ENCODE peak calls at places on chromosomes 11 and 22, in nine cellular contexts. One of them, this sample, is unnamed.

GRCh38 chr11:93895106-93895862 is 44.9 kb upstream of the VSTM5 start:
- DNase-seq in breast epithelium: no peak
- DNase-seq in adrenal gland: peak
- DNase-seq in IMR-90: peak
- DNase-seq in body of pancreas: peak
- DNase-seq in esophagus muscularis mucosa: no peak
- DNase-seq in transverse colon: no peak
- DNase-seq in lower leg skin: no peak
- DNase-seq in ovary: no peak
- DNase-seq in this sample: peak

GRCh38 chr11:818396-819128 is at the start of gene PNPLA2:
- DNase-seq in breast epithelium: no peak
- DNase-seq in adrenal gland: peak
- DNase-seq in body of pancreas: peak
- DNase-seq in transverse colon: peak
- DNase-seq in esophagus muscularis mucosa: no peak
- DNase-seq in lower leg skin: no peak
- DNase-seq in ovary: peak
- DNase-seq in IMR-90: no peak
- DNase-seq in this sample: peak

GRCh38 chr11:30422828-30423648 is 100.1 kb downstream of the ARL14EP start:
- DNase-seq in IMR-90: no peak
- DNase-seq in breast epithelium: no peak
- DNase-seq in lower leg skin: no peak
- DNase-seq in ovary: no peak
- DNase-seq in adrenal gland: no peak
- DNase-seq in esophagus muscularis mucosa: no peak
- DNase-seq in transverse colon: peak
- DNase-seq in body of pancreas: peak
- DNase-seq in this sample: no peak

GRCh38 chr22:23557036-23557435 is 23.1 kb downstream of the IGLL1 start:
- DNase-seq in breast epithelium: peak
- DNase-seq in IMR-90: no peak
- DNase-seq in transverse colon: no peak
- DNase-seq in esophagus muscularis mucosa: no peak
- DNase-seq in lower leg skin: no peak
- DNase-seq in body of pancreas: no peak
- DNase-seq in adrenal gland: no peak
- DNase-seq in ovary: no peak
- DNase-seq in this sample: no peak

GRCh38 chr22:28998681-28999080 is 63.0 kb downstream of the C22orf31 start:
- DNase-seq in breast epithelium: no peak
- DNase-seq in adrenal gland: no peak
- DNase-seq in esophagus muscularis mucosa: no peak
- DNase-seq in IMR-90: no peak
- DNase-seq in transverse colon: no peak
- DNase-seq in lower leg skin: no peak
- DNase-seq in ovary: no peak
- DNase-seq in body of pancreas: no peak
- DNase-seq in this sample: no peak

GRCh38 chr11:127049486-127049885 is 48.9 kb upstream of the KIRREL3 start:
- DNase-seq in breast epithelium: no peak
- DNase-seq in transverse colon: no peak
- DNase-seq in esophagus muscularis mucosa: no peak
- DNase-seq in IMR-90: no peak
- DNase-seq in adrenal gland: no peak
- DNase-seq in lower leg skin: no peak
- DNase-seq in body of pancreas: no peak
- DNase-seq in ovary: no peak
- DNase-seq in this sample: no peak

GRCh38 chr11:62054484-62055121 is 69.2 kb upstream of the INCENP start:
- DNase-seq in body of pancreas: peak
- DNase-seq in ovary: no peak
- DNase-seq in esophagus muscularis mucosa: no peak
- DNase-seq in transverse colon: peak
- DNase-seq in breast epithelium: no peak
- DNase-seq in adrenal gland: no peak
- DNase-seq in IMR-90: peak
- DNase-seq in lower leg skin: no peak
- DNase-seq in this sample: peak

GRCh38 chr11:35781342-35782171 is 119.0 kb downstream of the TRIM44 start:
- DNase-seq in breast epithelium: no peak
- DNase-seq in IMR-90: peak
- DNase-seq in lower leg skin: no peak
- DNase-seq in ovary: no peak
- DNase-seq in transverse colon: no peak
- DNase-seq in adrenal gland: no peak
- DNase-seq in esophagus muscularis mucosa: no peak
- DNase-seq in body of pancreas: no peak
- DNase-seq in this sample: no peak

GRCh38 chr11:44380009-44380313 is 70.0 kb upstream of the ALX4 start:
- DNase-seq in breast epithelium: no peak
- DNase-seq in lower leg skin: peak
- DNase-seq in adrenal gland: no peak
- DNase-seq in IMR-90: no peak
- DNase-seq in esophagus muscularis mucosa: no peak
- DNase-seq in transverse colon: no peak
- DNase-seq in body of pancreas: no peak
- DNase-seq in ovary: no peak
- DNase-seq in this sample: no peak

GRCh38 chr11:3109921-3110706 is 52.9 kb upstream of the CARS1 start:
- DNase-seq in body of pancreas: peak
- DNase-seq in IMR-90: no peak
- DNase-seq in breast epithelium: peak
- DNase-seq in esophagus muscularis mucosa: no peak
- DNase-seq in transverse colon: peak
- DNase-seq in adrenal gland: peak
- DNase-seq in lower leg skin: peak
- DNase-seq in ovary: no peak
- DNase-seq in this sample: peak

GRCh38 chr11:109851780-109852390 is 241.3 kb upstream of the ZC3H12C start:
- DNase-seq in transverse colon: no peak
- DNase-seq in lower leg skin: no peak
- DNase-seq in adrenal gland: no peak
- DNase-seq in IMR-90: peak
- DNase-seq in body of pancreas: peak
- DNase-seq in ovary: no peak
- DNase-seq in breast epithelium: no peak
- DNase-seq in esophagus muscularis mucosa: no peak
- DNase-seq in this sample: peak

GRCh38 chr11:3637201-3637600 is 4.6 kb downstream of the ART5 start:
- DNase-seq in body of pancreas: no peak
- DNase-seq in ovary: no peak
- DNase-seq in transverse colon: no peak
- DNase-seq in adrenal gland: no peak
- DNase-seq in breast epithelium: no peak
- DNase-seq in lower leg skin: no peak
- DNase-seq in IMR-90: no peak
- DNase-seq in esophagus muscularis mucosa: no peak
- DNase-seq in this sample: no peak

GRCh38 chr22:48483764-48484528 is 1343.7 kb downstream of the BRD1 start:
- DNase-seq in lower leg skin: peak
- DNase-seq in breast epithelium: peak
- DNase-seq in transverse colon: no peak
- DNase-seq in body of pancreas: no peak
- DNase-seq in ovary: no peak
- DNase-seq in esophagus muscularis mucosa: no peak
- DNase-seq in IMR-90: no peak
- DNase-seq in adrenal gland: no peak
- DNase-seq in this sample: peak

GRCh38 chr11:59266491-59266890 is 53.8 kb upstream of the MPEG1 start:
- DNase-seq in breast epithelium: no peak
- DNase-seq in lower leg skin: no peak
- DNase-seq in body of pancreas: no peak
- DNase-seq in transverse colon: no peak
- DNase-seq in ovary: no peak
- DNase-seq in adrenal gland: no peak
- DNase-seq in esophagus muscularis mucosa: no peak
- DNase-seq in IMR-90: no peak
- DNase-seq in this sample: no peak
- TF ChIP-seq POLR2A in breast epithelium: no peak
- TF ChIP-seq POLR2A in lower leg skin: no peak
- TF ChIP-seq POLR2A in body of pancreas: no peak
- TF ChIP-seq POLR2A in transverse colon: no peak
- TF ChIP-seq POLR2A in ovary: no peak
- TF ChIP-seq POLR2A in adrenal gland: no peak
- TF ChIP-seq POLR2A in esophagus muscularis mucosa: no peak
- TF ChIP-seq POLR2A in IMR-90: no peak
- TF ChIP-seq POLR2A in this sample: no peak

GRCh38 chr22:19178659-19179471 is at the start of gene SLC25A1:
- DNase-seq in transverse colon: peak
- DNase-seq in body of pancreas: peak
- DNase-seq in lower leg skin: peak
- DNase-seq in IMR-90: peak
- DNase-seq in adrenal gland: peak
- DNase-seq in esophagus muscularis mucosa: peak
- DNase-seq in breast epithelium: peak
- DNase-seq in ovary: peak
- DNase-seq in this sample: peak
- H3K4me3 ChIP-seq in transverse colon: peak
- H3K4me3 ChIP-seq in body of pancreas: peak
- H3K4me3 ChIP-seq in lower leg skin: peak
- H3K4me3 ChIP-seq in IMR-90: peak
- H3K4me3 ChIP-seq in adrenal gland: peak
- H3K4me3 ChIP-seq in esophagus muscularis mucosa: peak
- H3K4me3 ChIP-seq in breast epithelium: peak
- H3K4me3 ChIP-seq in ovary: peak
- H3K4me3 ChIP-seq in this sample: peak

GRCh38 chr22:36369004-36369921 is 18.5 kb downstream of the MYH9 start:
- DNase-seq in lower leg skin: no peak
- DNase-seq in breast epithelium: no peak
- DNase-seq in esophagus muscularis mucosa: no peak
- DNase-seq in IMR-90: peak
- DNase-seq in body of pancreas: no peak
- DNase-seq in adrenal gland: no peak
- DNase-seq in ovary: no peak
- DNase-seq in transverse colon: no peak
- DNase-seq in this sample: no peak

GRCh38 chr22:36368359-36368983 is 19.3 kb downstream of the MYH9 start:
- DNase-seq in lower leg skin: no peak
- DNase-seq in esophagus muscularis mucosa: no peak
- DNase-seq in body of pancreas: no peak
- DNase-seq in IMR-90: peak
- DNase-seq in ovary: no peak
- DNase-seq in transverse colon: no peak
- DNase-seq in breast epithelium: no peak
- DNase-seq in adrenal gland: peak
- DNase-seq in this sample: peak

GRCh38 chr22:36367479-36367878 is 20.3 kb downstream of the MYH9 start:
- DNase-seq in lower leg skin: no peak
- DNase-seq in breast epithelium: no peak
- DNase-seq in IMR-90: no peak
- DNase-seq in esophagus muscularis mucosa: no peak
- DNase-seq in adrenal gland: peak
- DNase-seq in ovary: no peak
- DNase-seq in body of pancreas: peak
- DNase-seq in transverse colon: no peak
- DNase-seq in this sample: no peak

GRCh38 chr22:36371920-36372319 is 15.8 kb downstream of the MYH9 start:
- DNase-seq in lower leg skin: no peak
- DNase-seq in transverse colon: no peak
- DNase-seq in IMR-90: peak
- DNase-seq in esophagus muscularis mucosa: no peak
- DNase-seq in ovary: no peak
- DNase-seq in body of pancreas: no peak
- DNase-seq in breast epithelium: no peak
- DNase-seq in adrenal gland: no peak
- DNase-seq in this sample: no peak

DNA sequence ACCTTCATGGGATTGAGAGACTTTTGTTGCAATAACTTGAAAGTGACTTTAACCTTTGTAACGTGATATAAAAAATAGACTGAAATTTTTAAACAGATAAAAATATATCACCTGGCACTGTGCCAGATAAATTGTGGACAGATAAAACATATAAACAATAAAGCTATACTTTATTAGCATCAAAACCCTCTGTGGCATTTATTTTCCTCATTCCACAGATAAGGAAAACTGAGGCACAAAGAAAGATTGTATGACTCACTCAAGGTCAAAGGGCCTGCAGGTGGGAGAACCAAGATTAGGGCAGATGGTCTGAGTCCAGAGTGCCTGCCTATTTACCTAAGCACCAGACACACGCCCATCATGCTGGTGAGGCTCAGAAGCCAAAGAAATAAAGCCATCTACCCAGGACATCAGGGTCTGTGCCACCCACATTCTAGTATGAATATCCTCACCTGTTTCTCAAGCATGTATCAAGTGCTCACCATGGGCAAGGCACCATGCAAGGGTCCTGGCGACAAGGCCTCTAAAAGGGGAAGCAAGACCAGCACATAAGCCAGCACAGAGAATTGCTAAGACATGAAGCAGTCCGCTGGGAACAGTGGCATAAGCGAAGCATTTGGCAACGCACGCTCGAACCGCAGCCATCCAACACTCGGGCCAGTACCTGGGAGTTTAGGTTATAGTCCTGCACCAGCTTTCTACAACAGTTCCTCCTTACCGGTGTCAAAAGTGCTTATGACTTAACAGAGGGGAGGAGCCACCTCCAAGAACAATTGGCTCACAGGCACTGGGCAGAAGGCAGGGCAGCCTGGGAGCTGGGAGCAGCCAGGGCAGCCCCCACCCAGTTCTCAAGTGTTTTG is 17.6 kb downstream of the MYH9 start:
- DNase-seq in transverse colon: peak
- DNase-seq in adrenal gland: no peak
- DNase-seq in lower leg skin: no peak
- DNase-seq in breast epithelium: no peak
- DNase-seq in ovary: peak
- DNase-seq in IMR-90: peak
- DNase-seq in body of pancreas: peak
- DNase-seq in esophagus muscularis mucosa: no peak
- DNase-seq in this sample: peak
- TF ChIP-seq POLR2A in transverse colon: peak
- TF ChIP-seq POLR2A in adrenal gland: no peak
- TF ChIP-seq POLR2A in lower leg skin: no peak
- TF ChIP-seq POLR2A in breast epithelium: no peak
- TF ChIP-seq POLR2A in ovary: no peak
- TF ChIP-seq POLR2A in IMR-90: no peak
- TF ChIP-seq POLR2A in body of pancreas: peak
- TF ChIP-seq POLR2A in esophagus muscularis mucosa: no peak
- TF ChIP-seq POLR2A in this sample: no peak

DNA sequence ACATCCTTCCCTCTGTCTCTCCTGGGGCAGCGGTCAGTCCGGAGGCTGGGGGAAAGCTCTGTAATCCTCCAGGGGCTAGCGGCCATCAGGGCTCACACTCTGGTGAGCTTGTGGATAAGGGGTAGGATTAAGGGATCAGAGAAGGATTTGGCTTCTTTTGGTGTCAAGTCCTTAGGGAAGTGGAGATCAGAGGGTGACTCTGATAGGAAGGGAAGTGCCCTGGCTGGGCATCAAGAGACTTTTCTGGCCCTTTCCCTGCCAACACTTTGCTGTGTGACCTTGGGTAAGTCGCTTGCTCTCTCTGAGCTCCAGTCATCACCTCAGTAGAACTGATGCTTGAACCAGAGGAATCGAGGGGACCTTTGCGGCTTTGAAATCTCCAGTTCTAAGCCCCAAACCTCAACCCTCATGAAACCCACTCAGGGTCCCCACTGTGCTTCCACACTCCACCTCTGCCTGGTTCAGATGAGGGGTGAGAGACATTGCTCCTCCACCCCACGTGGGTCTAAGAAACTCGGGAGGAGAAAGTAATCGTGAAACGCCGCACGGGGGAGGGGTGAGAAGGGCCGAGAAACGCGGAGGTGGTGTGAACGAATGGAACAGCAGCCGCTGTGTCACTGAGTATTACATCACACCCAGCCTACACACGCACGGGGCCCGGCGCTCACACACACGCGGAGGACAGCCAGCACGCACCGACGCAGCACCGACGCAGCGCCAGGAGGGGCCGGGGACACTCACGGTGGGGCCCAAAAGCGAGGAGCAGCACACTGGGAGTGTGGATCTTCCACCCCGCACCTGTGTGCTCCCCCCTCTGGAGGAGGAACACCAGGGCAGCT is 4.2 kb downstream of the RTN4RL2 start:
- DNase-seq in esophagus muscularis mucosa: no peak
- DNase-seq in transverse colon: no peak
- DNase-seq in IMR-90: peak
- DNase-seq in ovary: no peak
- DNase-seq in adrenal gland: no peak
- DNase-seq in breast epithelium: no peak
- DNase-seq in lower leg skin: no peak
- DNase-seq in body of pancreas: no peak
- DNase-seq in this sample: no peak
- H3K4me3 ChIP-seq in esophagus muscularis mucosa: no peak
- H3K4me3 ChIP-seq in transverse colon: no peak
- H3K4me3 ChIP-seq in IMR-90: no peak
- H3K4me3 ChIP-seq in ovary: no peak
- H3K4me3 ChIP-seq in adrenal gland: no peak
- H3K4me3 ChIP-seq in breast epithelium: no peak
- H3K4me3 ChIP-seq in lower leg skin: no peak
- H3K4me3 ChIP-seq in body of pancreas: no peak
- H3K4me3 ChIP-seq in this sample: no peak